ENCODE peak calls at places on chromosomes 1 and 21, in eight cellular contexts. W is H54, B is left lobe of liver, T is HS-5, S is sigmoid colon, N is esophagus squamous epithelium, H is SW 1271, K is RPMI8226. L is an unnamed sample.

GRCh38 chr1:38141483-38141882 is 94.9 kb upstream of the POU3F1 start:
- DNase-seq in T (no peak), B (no peak), H (no peak), K (no peak), N (no peak), S (no peak), W (no peak), L (no peak)

GRCh38 chr1:212228076-212228475 is 57.1 kb upstream of the PPP2R5A start:
- DNase-seq in S (no peak), K (no peak), T (no peak), W (no peak), H (no peak), B (no peak), N (no peak), L (peak)

GRCh38 chr1:119007672-119008482 is 19.7 kb upstream of the TBX15 start:
- DNase-seq in H (no peak), K (no peak), W (no peak), S (no peak), T (no peak), N (no peak), B (no peak), L (no peak)

GRCh38 chr21:41667136-41667535 is 99.7 kb downstream of the RIPK4 start:
- DNase-seq in N (no peak), T (no peak), W (no peak), K (no peak), B (no peak), H (no peak), S (no peak), L (no peak)

GRCh38 chr1:37474697-37475379 is 458 bp downstream of the ZC3H12A start:
- DNase-seq in K (peak), S (peak), N (no peak), W (no peak), B (peak), H (no peak), T (no peak), L (peak)

GRCh38 chr1:215761446-215761845 is 194.3 kb downstream of the KCTD3 start:
- DNase-seq in K (no peak), N (no peak), H (no peak), W (no peak), B (no peak), S (no peak), T (no peak), L (no peak)

GRCh38 chr1:200260587-200261335 is 149.1 kb downstream of the ZNF281 start:
- DNase-seq in T (no peak), B (no peak), H (no peak), W (no peak), S (no peak), N (no peak), K (no peak), L (peak)

GRCh38 chr1:164709541-164710287 is 150.7 kb downstream of the PBX1 start:
- DNase-seq in H (no peak), W (no peak), K (no peak), N (no peak), B (no peak), S (no peak), T (no peak), L (no peak)

GRCh38 chr1:45522324-45523104 is 830 bp upstream of the PRDX1 start:
- DNase-seq in S (no peak), B (peak), N (no peak), W (no peak), K (no peak), H (no peak), T (no peak), L (peak)

GRCh38 chr1:33429846-33430750 is 797 bp downstream of the PHC2 start:
- DNase-seq in B (no peak), S (peak), T (no peak), H (no peak), K (peak), W (no peak), N (no peak), L (peak)

GRCh38 chr1:84883286-84883685 is 9.7 kb downstream of the LPAR3 start:
- DNase-seq in S (no peak), H (no peak), B (no peak), N (no peak), T (peak), W (no peak), K (no peak), L (peak)

GRCh38 chr1:224502459-224503160 is 68.0 kb upstream of the WDR26 start:
- DNase-seq in K (peak), T (no peak), W (peak), B (no peak), S (peak), H (no peak), N (no peak), L (no peak)

GRCh38 chr1:241842565-241842964 is 5.4 kb upstream of the EXO1 start:
- DNase-seq in S (no peak), B (no peak), W (no peak), H (no peak), K (no peak), T (no peak), N (no peak), L (peak)

GRCh38 chr1:205183676-205184335 is 27.7 kb downstream of the DSTYK start:
- DNase-seq in K (no peak), S (no peak), H (no peak), T (no peak), W (no peak), N (no peak), B (no peak), L (peak)

GRCh38 chr1:46401964-46402626 is 8.0 kb downstream of the FAAH start:
- DNase-seq in S (peak), W (peak), T (no peak), H (no peak), N (no peak), B (peak), K (peak), L (peak)

GRCh38 chr1:224282140-224282539 is 47.8 kb downstream of the NVL start:
- DNase-seq in W (no peak), N (no peak), S (no peak), B (no peak), T (no peak), K (no peak), H (no peak), L (no peak)

GRCh38 chr1:20720631-20721051 is 2.8 kb upstream of the KIF17 start:
- DNase-seq in T (no peak), W (no peak), S (peak), N (no peak), K (no peak), H (no peak), B (no peak), L (no peak)

GRCh38 chr21:45019076-45019886 is 55.1 kb upstream of the ADARB1 start:
- DNase-seq in H (no peak), K (no peak), W (no peak), N (no peak), B (no peak), S (peak), T (no peak), L (peak)

GRCh38 chr1:156112276-156113137 is 2.0 kb upstream of the LMNA start:
- DNase-seq in K (no peak), T (no peak), W (no peak), N (no peak), H (no peak), B (no peak), S (peak), L (no peak)

GRCh38 chr21:45868488-45868887 is 113.1 kb upstream of the COL6A1 start:
- DNase-seq in H (no peak), T (no peak), W (no peak), S (peak), K (no peak), B (peak), N (no peak), L (no peak)

GRCh38 chr1:108502624-108503023 is 52.5 kb downstream of the NBPF6 start:
- DNase-seq in N (no peak), S (no peak), T (peak), B (no peak), H (no peak), W (no peak), K (no peak), L (peak)

GRCh38 chr1:156009404-156009803 is 11.3 kb downstream of the SSR2 start:
- DNase-seq in K (no peak), B (no peak), N (no peak), S (no peak), W (no peak), H (no peak), T (no peak), L (no peak)

GRCh38 chr1:43803105-43803504 is 95.8 kb downstream of the ST3GAL3 start:
- DNase-seq in W (no peak), H (no peak), K (no peak), B (no peak), S (no peak), N (no peak), T (no peak), L (no peak)

GRCh38 chr1:89812992-89813391 is 7.8 kb upstream of the LRRC8D start:
- DNase-seq in B (no peak), W (no peak), T (no peak), S (peak), H (no peak), N (no peak), K (no peak), L (peak)

GRCh38 chr1:54681396-54681795 is 34.3 kb upstream of the TTC4 start:
- DNase-seq in S (no peak), B (no peak), K (no peak), T (no peak), W (no peak), H (no peak), N (no peak), L (peak)

GRCh38 chr1:110383311-110383990 is 7.4 kb downstream of the SLC16A4 start:
- DNase-seq in N (no peak), B (no peak), W (no peak), K (no peak), T (no peak), H (no peak), S (no peak), L (peak)

GRCh38 chr1:218701131-218701530 is 356.0 kb downstream of the TGFB2 start:
- DNase-seq in B (no peak), K (no peak), W (no peak), T (no peak), S (no peak), N (no peak), H (no peak), L (no peak)

GRCh38 chr1:1857096-1857703 is 33.7 kb downstream of the GNB1 start:
- DNase-seq in W (no peak), T (no peak), N (no peak), K (no peak), H (no peak), S (no peak), B (no peak), L (no peak)

GRCh38 chr1:22850681-22851080 is 122.0 kb downstream of the LACTBL1 start:
- DNase-seq in H (no peak), T (no peak), B (no peak), K (no peak), W (no peak), S (no peak), N (no peak), L (peak)

GRCh38 chr1:66434096-66434495 is 99.9 kb upstream of the SGIP1 start:
- DNase-seq in N (no peak), W (no peak), S (no peak), H (no peak), K (no peak), T (peak), B (no peak), L (peak)

GRCh38 chr1:94236630-94237290 is 624 bp downstream of the ARHGAP29 start:
- DNase-seq in B (no peak), N (no peak), K (no peak), T (no peak), H (no peak), W (no peak), S (peak), L (peak)

GRCh38 chr1:183979437-183979836 is 58.1 kb downstream of the COLGALT2 start:
- DNase-seq in T (no peak), B (no peak), S (no peak), K (no peak), W (no peak), N (no peak), H (no peak), L (no peak)

GRCh38 chr1:234716907-234717375 is 107.0 kb upstream of the IRF2BP2 start:
- DNase-seq in B (no peak), N (no peak), W (no peak), S (peak), K (no peak), H (no peak), T (no peak), L (no peak)

GRCh38 chr1:89276690-89277089 is 4.0 kb upstream of the GBP5 start:
- DNase-seq in K (no peak), W (no peak), T (no peak), N (no peak), B (no peak), S (no peak), H (no peak), L (peak)

GRCh38 chr1:14924012-14924452 is 229.5 kb upstream of the TMEM51 start:
- DNase-seq in T (no peak), W (peak), B (peak), H (no peak), K (peak), S (peak), N (no peak), L (peak)